ENCODE peak calls at places on chromosome 17, in seven cellular contexts. A is sigmoid colon, C is GM12878, R is transverse colon, W is endothelial cell of umbilical vein, Y is stomach, Z is upper lobe of left lung. P is an unnamed sample.

GRCh38 chr17:1939979-1940809 is 84.9 kb downstream of the RTN4RL1 start:
- DNase-seq in C (no peak), A (no peak), R (peak), W (no peak), Y (no peak), Z (no peak), P (no peak)

GRCh38 chr17:45019177-45019711 is 32.2 kb downstream of the DCAKD start:
- DNase-seq in R (peak), Y (peak), W (peak), Z (peak), C (no peak), A (peak), P (peak)

GRCh38 chr17:5516060-5516792 is 29.9 kb downstream of the MIS12 start:
- DNase-seq in Y (no peak), Z (no peak), C (no peak), W (peak), A (no peak), R (no peak), P (no peak)

GRCh38 chr17:71821512-71821911 is 299.3 kb upstream of the SOX9 start:
- DNase-seq in R (no peak), C (no peak), A (no peak), Z (no peak), Y (no peak), W (no peak), P (no peak)

GRCh38 chr17:2366747-2367494 is 29.6 kb downstream of the SGSM2 start:
- DNase-seq in W (no peak), A (no peak), Z (no peak), Y (no peak), R (no peak), C (no peak), P (no peak)

GRCh38 chr17:67754001-67754400 is 36.3 kb downstream of the NOL11 start:
- DNase-seq in Z (peak), R (no peak), A (no peak), C (no peak), Y (no peak), W (no peak), P (no peak)

GRCh38 chr17:82267575-82268379 is 5.7 kb downstream of the CSNK1D start:
- DNase-seq in A (peak), Y (peak), Z (peak), W (peak), C (no peak), R (peak), P (no peak)

GRCh38 chr17:8016632-8017424 is 14.4 kb downstream of the GUCY2D start:
- DNase-seq in C (no peak), A (peak), Y (peak), R (peak), Z (peak), W (peak), P (no peak)

GRCh38 chr17:78230252-78230962 is 1.0 kb upstream of the TMEM235 start:
- DNase-seq in A (no peak), C (no peak), W (no peak), Z (no peak), R (no peak), Y (no peak), P (no peak)

GRCh38 chr17:79949646-79950292 is 85.9 kb downstream of the TBC1D16 start:
- DNase-seq in W (no peak), R (no peak), A (peak), Z (peak), C (no peak), Y (no peak), P (no peak)

GRCh38 chr17:61457226-61457983 is 5.2 kb downstream of the TBX4 start:
- DNase-seq in Y (no peak), C (no peak), W (no peak), R (no peak), Z (peak), A (peak), P (no peak)

GRCh38 chr17:10036511-10037061 is 131.5 kb upstream of the RCVRN start:
- DNase-seq in R (no peak), A (peak), C (no peak), Z (peak), Y (no peak), W (no peak), P (no peak)

GRCh38 chr17:8893621-8894020 is 26.1 kb upstream of the PIK3R6 start:
- DNase-seq in A (no peak), C (no peak), W (no peak), Y (no peak), Z (no peak), R (no peak), P (no peak)

GRCh38 chr17:59361386-59361785 is 29.9 kb downstream of the YPEL2 start:
- DNase-seq in R (no peak), Z (no peak), C (no peak), A (no peak), W (peak), Y (no peak), P (no peak)

GRCh38 chr17:30160419-30161172 is 44.0 kb downstream of the NSRP1 start:
- DNase-seq in C (no peak), A (no peak), Y (no peak), Z (no peak), R (no peak), W (no peak), P (no peak)

GRCh38 chr17:71496552-71496951 is 624.3 kb upstream of the SOX9 start:
- DNase-seq in Y (no peak), R (no peak), C (no peak), W (no peak), Z (no peak), A (no peak), P (no peak)

GRCh38 chr17:61454932-61455753 is 2.9 kb downstream of the TBX4 start:
- DNase-seq in A (peak), R (no peak), Y (no peak), W (no peak), C (no peak), Z (peak), P (no peak)

GRCh38 chr17:3802461-3803307 is 1.7 kb upstream of the ITGAE start:
- DNase-seq in C (no peak), Z (no peak), R (peak), W (no peak), Y (no peak), A (peak), P (no peak)

GRCh38 chr17:47733047-47733413 is at the start of gene TBX21:
- DNase-seq in Z (peak), R (peak), A (peak), W (peak), Y (peak), C (no peak), P (peak)

GRCh38 chr17:73432624-73433190 is 120.9 kb upstream of the CDC42EP4 start:
- DNase-seq in R (no peak), A (no peak), C (no peak), W (no peak), Y (no peak), Z (no peak), P (no peak)

GRCh38 chr17:353838-354234 is 1.2 kb upstream of the RPH3AL start:
- DNase-seq in Z (no peak), W (no peak), R (no peak), A (no peak), C (no peak), Y (no peak), P (no peak)

GRCh38 chr17:51813166-51813783 is 345.2 kb downstream of the CA10 start:
- DNase-seq in C (no peak), A (no peak), R (peak), Z (no peak), W (no peak), Y (no peak), P (no peak)

GRCh38 chr17:497587-498034 is 145.0 kb upstream of the RPH3AL start:
- DNase-seq in W (no peak), A (no peak), Z (no peak), Y (no peak), C (no peak), R (no peak), P (no peak)

GRCh38 chr17:41638194-41638593 is 13.8 kb upstream of the KRT17 start:
- DNase-seq in Z (no peak), Y (no peak), A (no peak), W (no peak), C (no peak), R (no peak), P (no peak)

GRCh38 chr17:9269350-9270035 is 248.2 kb downstream of the NTN1 start:
- DNase-seq in A (no peak), Y (no peak), C (no peak), W (no peak), R (no peak), Z (no peak), P (no peak)

GRCh38 chr17:16282522-16282921 is 65.5 kb downstream of the PIGL start:
- DNase-seq in R (no peak), C (no peak), Y (no peak), W (peak), Z (no peak), A (no peak), P (no peak)

GRCh38 chr17:43477832-43478634 is 5.7 kb upstream of the DHX8 start:
- DNase-seq in R (no peak), A (no peak), C (no peak), Y (no peak), Z (no peak), W (no peak), P (no peak)

GRCh38 chr17:73956595-73957465 is 246.6 kb upstream of the RPL38 start:
- DNase-seq in C (no peak), Z (no peak), A (no peak), W (no peak), Y (peak), R (peak), P (peak)

GRCh38 chr17:152860-153420 is 15.6 kb downstream of the SCGB1C2 start:
- DNase-seq in W (no peak), Z (no peak), C (no peak), R (no peak), A (peak), Y (no peak), P (no peak)

GRCh38 chr17:73278465-73279453 is 17.1 kb upstream of the CPSF4L start:
- DNase-seq in Z (no peak), W (peak), R (peak), A (peak), Y (peak), C (no peak), P (no peak)

GRCh38 chr17:66753126-66753920 is 81.6 kb upstream of the CACNG5 start:
- DNase-seq in Y (no peak), W (no peak), C (no peak), Z (no peak), A (peak), R (no peak), P (no peak)

GRCh38 chr17:15388356-15389046 is 47.1 kb upstream of the TEKT3 start:
- DNase-seq in Z (no peak), R (no peak), W (no peak), A (no peak), Y (no peak), C (no peak), P (no peak)

GRCh38 chr17:40068129-40068581 is 5.4 kb downstream of the THRA start:
- DNase-seq in R (no peak), W (no peak), Z (no peak), A (peak), C (no peak), Y (no peak), P (no peak)

GRCh38 chr17:81229666-81229920 is 6.8 kb upstream of the CEP131 start:
- DNase-seq in A (no peak), W (no peak), Y (no peak), C (no peak), R (no peak), Z (no peak), P (no peak)

GRCh38 chr17:81821603-81822311 is 11.3 kb downstream of the MCRIP1 start:
- DNase-seq in W (peak), A (peak), Z (peak), R (peak), C (no peak), Y (peak), P (no peak)

DNA sequence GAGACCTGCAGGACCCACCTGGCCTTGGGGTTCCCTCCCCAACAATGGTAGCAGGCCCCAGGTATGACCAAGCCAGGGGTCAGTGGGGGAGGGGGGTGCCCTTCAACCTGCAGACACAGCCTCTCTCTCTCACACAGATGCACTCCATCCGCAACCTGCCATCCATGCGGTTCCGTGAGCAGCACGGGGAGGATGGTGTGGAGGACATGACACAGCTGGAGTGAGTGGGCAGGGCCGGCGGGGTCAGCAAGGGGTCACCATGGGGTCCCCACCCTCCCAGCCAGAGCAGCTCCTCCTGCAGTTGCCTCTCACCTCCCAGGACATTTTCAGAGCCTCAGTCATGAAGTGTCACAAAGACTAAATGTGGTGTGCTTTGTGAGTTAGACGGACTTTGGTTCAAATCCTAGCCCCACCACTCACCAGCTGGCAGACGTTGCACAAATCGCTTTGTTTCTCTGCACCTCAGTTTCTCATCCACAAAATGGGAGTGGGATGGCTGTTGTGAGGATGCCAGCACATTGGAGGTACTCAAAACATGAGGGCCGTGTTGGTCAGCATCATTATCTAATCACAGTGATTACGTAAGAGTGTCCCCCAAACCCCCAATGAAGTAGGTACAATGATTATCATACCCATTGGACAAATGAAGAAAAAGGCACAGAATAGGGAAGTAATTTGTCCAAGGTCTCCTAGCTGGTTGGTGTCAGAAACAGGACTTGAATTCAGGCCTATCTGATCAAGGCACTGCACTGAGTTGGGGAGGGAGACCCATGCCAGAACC is 16.0 kb downstream of the MYO15A start:
- DNase-seq in A (no peak), R (no peak), Z (no peak), Y (no peak), C (no peak), W (no peak), P (no peak)
- TF ChIP-seq POLR2AphosphoS5 in A (no peak), R (no peak), Z (peak), Y (no peak), C (no peak), W (no peak), P (no peak)

GRCh38 chr17:46081018-46081320 is 81.9 kb downstream of the STH start:
- DNase-seq in Y (no peak), C (no peak), A (no peak), W (no peak), Z (no peak), R (no peak), P (no peak)

GRCh38 chr17:46082293-46082692 is 83.2 kb downstream of the STH start:
- DNase-seq in R (no peak), Y (no peak), W (no peak), Z (no peak), A (no peak), C (no peak), P (no peak)

GRCh38 chr17:46074540-46074939 is 75.5 kb downstream of the STH start:
- DNase-seq in Z (no peak), C (no peak), R (no peak), Y (no peak), A (no peak), W (no peak), P (no peak)

GRCh38 chr17:46080118-46081017 is 81.3 kb downstream of the STH start:
- DNase-seq in A (no peak), C (no peak), Y (no peak), R (no peak), Z (no peak), W (no peak), P (no peak)

DNA sequence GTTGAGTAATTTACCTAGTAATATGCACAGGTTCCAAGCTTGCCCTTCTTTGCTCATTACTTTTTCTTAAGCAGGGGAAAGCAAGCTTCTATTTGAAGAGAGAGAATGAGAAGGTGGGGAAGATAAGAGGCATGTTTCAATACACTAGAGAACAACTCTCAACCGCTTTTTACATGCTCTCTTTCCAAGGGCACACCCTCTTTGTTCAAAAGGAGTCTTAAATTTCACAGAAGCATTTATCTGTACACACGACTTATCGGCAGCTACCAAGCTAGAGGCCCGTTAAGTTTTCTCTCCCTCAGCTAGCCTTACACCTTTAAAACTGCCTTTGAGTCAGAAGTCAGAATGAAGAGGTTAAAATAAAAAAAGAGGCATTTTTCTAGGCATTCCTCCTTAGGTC is 79.6 kb downstream of the STH start:
- DNase-seq in C (no peak), W (no peak), Z (no peak), Y (no peak), A (no peak), R (no peak), P (no peak)
- TF ChIP-seq POLR2A in C (no peak), W (no peak), Z (no peak), Y (no peak), A (no peak), R (no peak), P (no peak)

GRCh38 chr17:27345141-27345904 is 51.4 kb downstream of the WSB1 start:
- DNase-seq in Z (no peak), W (no peak), Y (no peak), A (no peak), C (no peak), R (no peak), P (no peak)
- TF ChIP-seq POLR2AphosphoS5 in Z (no peak), W (no peak), Y (no peak), A (no peak), C (no peak), R (no peak), P (no peak)

GRCh38 chr17:58336456-58337094 is 8.0 kb upstream of the TSPOAP1 start:
- DNase-seq in R (no peak), W (no peak), A (peak), C (no peak), Y (no peak), Z (no peak), P (no peak)
- TF ChIP-seq POLR2A in R (no peak), W (no peak), A (no peak), C (no peak), Y (no peak), Z (no peak), P (no peak)

DNA sequence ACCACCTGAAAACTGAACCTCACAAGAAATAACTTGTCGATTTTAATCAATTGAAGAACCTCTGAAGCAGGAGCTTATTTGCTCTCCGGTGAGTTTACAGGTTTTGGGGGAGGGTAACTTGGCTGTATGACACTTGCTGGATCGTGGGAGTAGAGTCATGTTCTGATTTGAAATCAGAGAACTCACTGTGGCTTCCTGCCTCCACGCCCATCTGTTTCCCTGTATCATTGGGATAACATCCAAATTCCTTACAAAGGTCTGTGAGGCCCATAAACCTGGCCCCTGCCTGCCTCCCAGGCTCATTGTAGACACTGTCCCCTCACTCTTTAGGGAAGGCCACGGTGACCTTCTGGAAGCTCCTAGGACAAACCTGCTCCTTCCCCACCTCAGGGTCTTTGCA is 48.3 kb downstream of the C17orf67 start:
- DNase-seq in R (no peak), Z (no peak), W (no peak), Y (no peak), A (no peak), C (no peak), P (no peak)
- TF ChIP-seq POLR2AphosphoS5 in R (no peak), Z (no peak), W (no peak), Y (no peak), A (no peak), C (no peak), P (no peak)

P was measured in GM12891.